ENCODE peak calls at places on chromosomes 3 and 15, in five cellular contexts. B is iris pigment epithelial cell, G is thoracic aorta, S is fibroblast of the conjunctiva, O is T-cell. T is an unnamed sample.

GRCh38 chr3:184802150-184802549 is 9.8 kb upstream of the VPS8 start:
- DNase-seq in B (no peak), G (no peak), S (no peak), O (no peak), T (no peak)

GRCh38 chr15:101407966-101408775 is 81.3 kb downstream of the PCSK6 start:
- DNase-seq in B (no peak), G (no peak), S (no peak), O (no peak), T (no peak)

GRCh38 chr15:75203017-75203907 is 1.6 kb downstream of the C15orf39 start:
- DNase-seq in B (no peak), G (no peak), S (no peak), O (no peak), T (no peak)

GRCh38 chr3:152505926-152506325 is 237.2 kb downstream of the MBNL1 start:
- DNase-seq in B (no peak), G (no peak), S (no peak), O (no peak), T (peak)

GRCh38 chr15:68426149-68426548 is 5.8 kb downstream of the ITGA11 start:
- DNase-seq in B (no peak), G (no peak), S (no peak), O (no peak), T (no peak)

GRCh38 chr3:187101184-187102072 is 37.9 kb downstream of the RPL39L start:
- DNase-seq in B (peak), G (peak), S (peak), O (peak), T (no peak)

GRCh38 chr15:38398134-38398533 is 55.8 kb upstream of the FAM98B start:
- DNase-seq in B (peak), G (peak), S (peak), O (no peak), T (no peak)

GRCh38 chr3:64164309-64164708 is 61.0 kb downstream of the PRICKLE2 start:
- DNase-seq in B (no peak), G (no peak), S (no peak), O (no peak), T (no peak)

GRCh38 chr3:105553851-105554250 is 187.1 kb downstream of the ALCAM start:
- DNase-seq in B (peak), G (no peak), S (no peak), O (no peak), T (no peak)

GRCh38 chr3:168272343-168272984 is 176.7 kb upstream of the GOLIM4 start:
- DNase-seq in B (no peak), G (no peak), S (no peak), O (no peak), T (no peak)

GRCh38 chr3:16600771-16601538 is 4.3 kb downstream of the DAZL start:
- DNase-seq in B (peak), G (peak), S (peak), O (peak), T (peak)

GRCh38 chr3:118128886-118129285 is 905.8 kb downstream of the IGSF11 start:
- DNase-seq in B (no peak), G (no peak), S (peak), O (no peak), T (no peak)

GRCh38 chr3:65619391-65620298 is 419.1 kb downstream of the MAGI1 start:
- DNase-seq in B (peak), G (no peak), S (no peak), O (no peak), T (no peak)

T was measured in GM10248.